ENCODE peak calls at places on chromosomes 13 and 19, in four cellular contexts. One of them, this sample, is unnamed.

GRCh38 chr19:16585808-16586476 is 13.7 kb upstream of the SLC35E1 start:
- DNase-seq in BJ: no peak
- DNase-seq in fibroblast of mammary gland: no peak
- DNase-seq in CD4-positive, alpha-beta T cell: no peak
- DNase-seq in this sample: peak; percentile 44

GRCh38 chr19:50255115-50255514 is 51.7 kb downstream of the MYH14 start:
- DNase-seq in BJ: no peak
- DNase-seq in fibroblast of mammary gland: no peak
- DNase-seq in CD4-positive, alpha-beta T cell: no peak
- DNase-seq in this sample: no peak

GRCh38 chr19:1465191-1466016 is 13.6 kb downstream of the C19orf25 start:
- DNase-seq in BJ: no peak
- DNase-seq in fibroblast of mammary gland: no peak
- DNase-seq in CD4-positive, alpha-beta T cell: no peak
- DNase-seq in this sample: peak; percentile 79

GRCh38 chr13:57634829-57635165 is 3.3 kb downstream of the PCDH17 start:
- DNase-seq in BJ: no peak
- DNase-seq in fibroblast of mammary gland: no peak
- DNase-seq in CD4-positive, alpha-beta T cell: no peak
- DNase-seq in this sample: no peak

GRCh38 chr19:51552996-51553725 is 17.9 kb upstream of the ZNF175 start:
- DNase-seq in BJ: no peak
- DNase-seq in fibroblast of mammary gland: peak; percentile 51
- DNase-seq in CD4-positive, alpha-beta T cell: peak; percentile 11
- DNase-seq in this sample: peak; percentile 66

GRCh38 chr13:37194428-37194861 is 89.0 kb upstream of the CSNK1A1L start:
- DNase-seq in BJ: no peak
- DNase-seq in fibroblast of mammary gland: peak; percentile 85
- DNase-seq in CD4-positive, alpha-beta T cell: no peak
- DNase-seq in this sample: peak; percentile 90

GRCh38 chr13:108494991-108495661 is 134.3 kb upstream of the MYO16 start:
- DNase-seq in BJ: no peak
- DNase-seq in fibroblast of mammary gland: no peak
- DNase-seq in CD4-positive, alpha-beta T cell: no peak
- DNase-seq in this sample: no peak

GRCh38 chr13:63435668-63436275 is 2020.1 kb upstream of the PCDH20 start:
- DNase-seq in BJ: peak; percentile 99
- DNase-seq in fibroblast of mammary gland: peak; percentile 99
- DNase-seq in CD4-positive, alpha-beta T cell: no peak
- DNase-seq in this sample: peak; percentile 71

GRCh38 chr13:106276876-106277275 is 258.6 kb downstream of the EFNB2 start:
- DNase-seq in BJ: no peak
- DNase-seq in fibroblast of mammary gland: peak; percentile 44
- DNase-seq in CD4-positive, alpha-beta T cell: no peak
- DNase-seq in this sample: peak; percentile 93

GRCh38 chr19:11203194-11204075 is 6.1 kb upstream of the KANK2 start:
- DNase-seq in BJ: peak; percentile 57
- DNase-seq in fibroblast of mammary gland: peak; percentile 87
- DNase-seq in CD4-positive, alpha-beta T cell: peak; percentile 26
- DNase-seq in this sample: no peak

GRCh38 chr13:34340534-34340933 is 522.6 kb downstream of the RFC3 start:
- DNase-seq in BJ: no peak
- DNase-seq in fibroblast of mammary gland: peak; percentile 84
- DNase-seq in CD4-positive, alpha-beta T cell: no peak
- DNase-seq in this sample: peak; percentile 91

GRCh38 chr19:18418725-18419194 is 438 bp upstream of the SSBP4 start:
- DNase-seq in BJ: no peak
- DNase-seq in fibroblast of mammary gland: no peak
- DNase-seq in CD4-positive, alpha-beta T cell: no peak
- DNase-seq in this sample: peak; percentile 24

GRCh38 chr13:81283062-81283461 is 942.1 kb upstream of the SPRY2 start:
- DNase-seq in BJ: no peak
- DNase-seq in fibroblast of mammary gland: no peak
- DNase-seq in CD4-positive, alpha-beta T cell: no peak
- DNase-seq in this sample: no peak

GRCh38 chr13:56317839-56318238 is 822.9 kb upstream of the PRR20A start:
- DNase-seq in BJ: no peak
- DNase-seq in fibroblast of mammary gland: no peak
- DNase-seq in CD4-positive, alpha-beta T cell: no peak
- DNase-seq in this sample: no peak

GRCh38 chr19:35295792-35296462 is 4.0 kb downstream of the MAG start:
- DNase-seq in BJ: no peak
- DNase-seq in fibroblast of mammary gland: no peak
- DNase-seq in CD4-positive, alpha-beta T cell: peak; percentile 36
- DNase-seq in this sample: no peak

GRCh38 chr19:34253711-34254551 is 423 bp upstream of the GARRE1 start:
- DNase-seq in BJ: no peak
- DNase-seq in fibroblast of mammary gland: peak; percentile 35
- DNase-seq in CD4-positive, alpha-beta T cell: no peak
- DNase-seq in this sample: peak; percentile 67

GRCh38 chr13:41675306-41675705 is 218.0 kb downstream of the RGCC start:
- DNase-seq in BJ: no peak
- DNase-seq in fibroblast of mammary gland: peak; percentile 68
- DNase-seq in CD4-positive, alpha-beta T cell: no peak
- DNase-seq in this sample: peak; percentile 51

GRCh38 chr13:30421093-30422055 is 919 bp upstream of the UBE2L5 start:
- DNase-seq in BJ: no peak
- DNase-seq in fibroblast of mammary gland: peak; percentile 81
- DNase-seq in CD4-positive, alpha-beta T cell: peak; percentile 20
- DNase-seq in this sample: peak; percentile 81

GRCh38 chr13:59112375-59112774 is 1051.4 kb downstream of the DIAPH3 start:
- DNase-seq in BJ: peak; percentile 81
- DNase-seq in fibroblast of mammary gland: peak; percentile 96
- DNase-seq in CD4-positive, alpha-beta T cell: no peak
- DNase-seq in this sample: peak; percentile 49

GRCh38 chr13:106762711-106763110 is 194.8 kb upstream of the ARGLU1 start:
- DNase-seq in BJ: no peak
- DNase-seq in fibroblast of mammary gland: no peak
- DNase-seq in CD4-positive, alpha-beta T cell: no peak
- DNase-seq in this sample: no peak

GRCh38 chr19:4861147-4861546 is 6.3 kb downstream of the PLIN3 start:
- DNase-seq in BJ: no peak
- DNase-seq in fibroblast of mammary gland: no peak
- DNase-seq in CD4-positive, alpha-beta T cell: no peak
- DNase-seq in this sample: peak; percentile 50

GRCh38 chr19:1019980-1020867 is 699 bp downstream of the TMEM259 start:
- DNase-seq in BJ: no peak
- DNase-seq in fibroblast of mammary gland: no peak
- DNase-seq in CD4-positive, alpha-beta T cell: no peak
- DNase-seq in this sample: peak; percentile 25

GRCh38 chr13:59680429-59681024 is 483.2 kb downstream of the DIAPH3 start:
- DNase-seq in BJ: no peak
- DNase-seq in fibroblast of mammary gland: peak; percentile 45
- DNase-seq in CD4-positive, alpha-beta T cell: no peak
- DNase-seq in this sample: peak; percentile 35

GRCh38 chr19:36051236-36051635 is 2.8 kb downstream of the THAP8 start:
- DNase-seq in BJ: no peak
- DNase-seq in fibroblast of mammary gland: no peak
- DNase-seq in CD4-positive, alpha-beta T cell: no peak
- DNase-seq in this sample: peak; percentile 43

GRCh38 chr13:37046062-37046461 is 13.4 kb downstream of the SUPT20H start:
- DNase-seq in BJ: no peak
- DNase-seq in fibroblast of mammary gland: no peak
- DNase-seq in CD4-positive, alpha-beta T cell: no peak
- DNase-seq in this sample: no peak

GRCh38 chr19:16569609-16570320 is 2.5 kb downstream of the SLC35E1 start:
- DNase-seq in BJ: no peak
- DNase-seq in fibroblast of mammary gland: no peak
- DNase-seq in CD4-positive, alpha-beta T cell: no peak
- DNase-seq in this sample: peak; percentile 68

GRCh38 chr19:49423985-49424303 is 703 bp upstream of the PTH2 start:
- DNase-seq in BJ: no peak
- DNase-seq in fibroblast of mammary gland: no peak
- DNase-seq in CD4-positive, alpha-beta T cell: no peak
- DNase-seq in this sample: no peak

GRCh38 chr19:1861599-1862031 is 1.8 kb downstream of the KLF16 start:
- DNase-seq in BJ: no peak
- DNase-seq in fibroblast of mammary gland: no peak
- DNase-seq in CD4-positive, alpha-beta T cell: no peak
- DNase-seq in this sample: no peak

GRCh38 chr13:110061270-110061669 is 245.7 kb downstream of the COL4A1 start:
- DNase-seq in BJ: no peak
- DNase-seq in fibroblast of mammary gland: no peak
- DNase-seq in CD4-positive, alpha-beta T cell: no peak
- DNase-seq in this sample: no peak
- TF ChIP-seq CTCF in BJ: no peak
- TF ChIP-seq CTCF in fibroblast of mammary gland: no peak
- TF ChIP-seq CTCF in CD4-positive, alpha-beta T cell: no peak
- TF ChIP-seq CTCF in this sample: no peak

DNA sequence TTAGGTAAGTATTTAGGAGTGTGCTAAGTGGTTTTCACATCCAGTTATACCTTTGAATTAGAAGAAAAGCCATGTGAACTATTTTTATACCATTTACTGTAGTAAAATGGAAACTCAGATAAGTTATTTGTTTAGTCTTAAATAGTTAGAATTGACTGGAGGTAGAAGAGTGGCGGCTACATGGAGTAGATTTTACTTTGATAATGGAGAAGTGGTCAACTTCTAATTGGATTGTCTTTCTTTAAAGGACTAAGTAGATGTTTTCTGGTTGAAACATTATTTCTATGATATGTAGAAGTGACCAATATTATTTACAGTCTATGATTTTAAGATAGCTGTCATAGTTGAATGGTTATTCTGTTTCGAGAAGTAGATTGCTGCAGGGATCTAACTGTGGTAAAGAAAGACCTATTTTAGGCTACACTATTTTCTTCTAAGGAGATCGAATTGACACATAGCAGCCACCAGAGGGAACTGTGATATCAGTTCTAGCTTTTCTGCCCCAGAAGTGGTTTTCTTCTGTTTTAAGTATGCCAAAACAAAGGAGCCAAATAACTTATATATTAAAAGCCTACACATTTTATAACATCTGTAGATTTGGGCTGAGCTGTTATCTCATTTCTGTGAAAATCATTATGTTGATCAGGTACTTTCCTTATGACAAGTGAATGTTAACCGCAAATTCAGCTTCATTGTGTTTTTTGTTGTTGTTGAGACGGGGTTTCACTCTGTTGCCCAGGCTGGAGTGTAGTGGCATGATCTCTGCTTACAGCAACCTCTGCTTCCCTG is 26.1 kb downstream of the ZMYM2 start:
- DNase-seq in BJ: no peak
- DNase-seq in fibroblast of mammary gland: peak; percentile 56
- DNase-seq in CD4-positive, alpha-beta T cell: no peak
- DNase-seq in this sample: peak; percentile 29
- TF ChIP-seq CTCF in BJ: peak; percentile 78
- TF ChIP-seq CTCF in fibroblast of mammary gland: peak; percentile 65
- TF ChIP-seq CTCF in CD4-positive, alpha-beta T cell: peak; percentile 37
- TF ChIP-seq CTCF in this sample: peak; percentile 55

DNA sequence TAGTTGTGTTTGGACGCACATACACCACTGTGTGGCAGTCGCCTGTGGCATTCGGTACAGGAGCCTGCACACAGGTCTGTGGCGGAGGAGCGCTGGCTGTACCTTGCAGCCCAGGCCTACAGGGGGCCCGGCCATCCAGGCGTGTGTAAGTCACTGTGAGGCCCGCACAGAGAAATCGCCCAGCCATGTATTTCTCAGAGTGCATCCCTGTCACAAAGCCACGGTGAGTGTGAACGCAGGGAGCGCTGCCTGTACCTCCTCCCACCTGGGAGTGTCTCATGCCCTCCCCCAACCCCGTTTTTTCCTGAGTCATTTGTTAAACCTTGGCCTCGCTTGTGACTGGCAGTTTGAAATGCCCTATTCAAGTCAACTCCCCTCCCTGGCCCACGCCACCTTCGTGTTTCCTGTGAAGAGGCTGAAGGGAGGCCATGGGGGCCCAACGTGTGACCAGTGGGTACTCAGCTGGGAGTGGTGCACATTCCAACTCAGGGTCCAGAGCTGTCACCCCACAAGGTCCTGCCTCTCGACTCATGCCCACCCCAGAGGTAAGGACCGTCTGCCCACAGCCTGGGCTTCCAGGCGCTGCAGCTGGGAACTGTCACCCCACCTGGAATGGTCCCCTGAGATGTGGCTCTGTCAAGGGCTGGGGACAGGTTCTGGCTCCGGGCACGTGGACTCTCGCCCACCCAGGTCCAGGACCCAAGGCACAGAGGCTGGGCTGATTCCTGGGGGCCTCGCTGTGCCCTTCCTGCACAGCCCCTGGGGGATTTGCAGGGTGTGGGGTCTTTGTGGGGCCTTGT is 11.6 kb upstream of the RASA3 start:
- DNase-seq in BJ: no peak
- DNase-seq in fibroblast of mammary gland: no peak
- DNase-seq in CD4-positive, alpha-beta T cell: peak; percentile 52
- DNase-seq in this sample: no peak
- TF ChIP-seq CTCF in BJ: no peak
- TF ChIP-seq CTCF in fibroblast of mammary gland: no peak
- TF ChIP-seq CTCF in CD4-positive, alpha-beta T cell: peak; percentile 56
- TF ChIP-seq CTCF in this sample: no peak

DNA sequence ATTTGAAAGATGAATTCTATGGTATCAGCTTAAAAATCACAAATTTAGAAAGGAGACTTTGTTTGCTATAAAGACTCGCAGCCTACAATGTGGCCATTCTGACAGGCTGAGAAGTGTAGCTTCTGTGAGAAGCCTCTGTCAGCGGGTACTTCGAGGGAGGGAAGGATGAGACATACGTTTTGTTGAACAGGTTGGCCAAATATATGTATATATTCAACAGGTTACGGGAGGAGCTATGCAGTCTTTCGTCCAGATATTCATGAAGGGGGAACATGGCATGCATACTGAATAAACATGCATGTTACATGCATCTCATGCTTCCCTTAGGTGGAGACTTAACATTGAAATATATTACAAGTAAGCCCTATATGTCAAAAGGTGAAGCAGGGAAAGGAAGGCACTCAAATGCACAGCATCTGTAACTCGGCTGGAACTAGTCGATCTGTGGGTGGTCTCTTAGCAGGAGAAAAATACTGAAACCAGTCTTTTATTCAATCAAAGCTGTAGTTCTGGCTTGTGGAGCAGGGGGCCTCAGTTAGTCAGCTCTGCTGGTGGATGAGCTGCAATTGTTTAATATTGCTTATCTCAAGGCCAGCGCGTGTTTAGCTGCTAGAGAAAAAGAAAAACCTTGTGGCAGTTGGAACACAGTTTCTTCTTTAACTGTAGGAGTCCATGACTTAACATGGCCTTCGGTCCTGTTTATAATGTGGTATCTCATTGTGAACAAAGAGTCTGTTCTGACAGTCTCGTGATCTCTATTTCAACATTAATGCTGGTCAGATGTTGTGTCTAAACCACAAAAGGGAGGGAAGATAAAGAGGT is 94.3 kb downstream of the FAM216B start:
- DNase-seq in BJ: no peak
- DNase-seq in fibroblast of mammary gland: peak; percentile 48
- DNase-seq in CD4-positive, alpha-beta T cell: no peak
- DNase-seq in this sample: no peak
- TF ChIP-seq CTCF in BJ: peak; percentile 17
- TF ChIP-seq CTCF in fibroblast of mammary gland: peak; percentile 35
- TF ChIP-seq CTCF in CD4-positive, alpha-beta T cell: no peak
- TF ChIP-seq CTCF in this sample: no peak

This sample was measured in epithelial cell of esophagus.